ENCODE peak calls at places on chromosome 6, in eight cellular contexts. Q is fibroblast of lung, D is heart right ventricle, J is right lobe of liver, G is suprapubic skin, I is thyroid gland, V is mammary epithelial cell, F is stomach. L is an unnamed sample. For H3K4me1, the result is how much of the 10 kb centered on the place peaks cover.

GRCh38 chr6:168231393-168231957 is 88.1 kb downstream of the DACT2 start:
- DNase-seq in Q (no peak), D (no peak), J (no peak), G (no peak), I (no peak), V (no peak), F (no peak), L (no peak)

GRCh38 chr6:15276036-15276435 is 30.2 kb downstream of the JARID2 start:
- DNase-seq in Q (no peak), D (no peak), J (no peak), G (no peak), I (no peak), V (no peak), F (no peak), L (no peak)

GRCh38 chr6:28896505-28897392 is 27.0 kb downstream of the TRIM27 start:
- DNase-seq in Q (peak), D (peak), J (peak), G (peak), I (peak), V (peak), F (peak), L (peak)

GRCh38 chr6:10248378-10248843 is 166.5 kb downstream of the TFAP2A start:
- DNase-seq in Q (peak), D (no peak), J (no peak), G (no peak), I (no peak), V (peak), F (no peak), L (no peak)

GRCh38 chr6:61755739-61756138 is 530.3 kb downstream of the KHDRBS2 start:
- DNase-seq in Q (no peak), D (no peak), J (no peak), G (no peak), I (no peak), V (no peak), F (no peak), L (no peak)

GRCh38 chr6:122365775-122366403 is 33.6 kb upstream of the HSF2 start:
- DNase-seq in Q (no peak), D (no peak), J (no peak), G (no peak), I (no peak), V (peak), F (no peak), L (no peak)

GRCh38 chr6:85015396-85015990 is 251.1 kb upstream of the TBX18 start:
- DNase-seq in Q (peak), D (peak), J (peak), G (no peak), I (peak), V (no peak), F (peak), L (peak)

GRCh38 chr6:170210651-170211403 is 80.1 kb downstream of the DLL1 start:
- DNase-seq in Q (no peak), D (no peak), J (no peak), G (no peak), I (no peak), V (no peak), F (peak), L (no peak)

GRCh38 chr6:144718431-144718830 is 433.3 kb downstream of the UTRN start:
- DNase-seq in Q (peak), D (no peak), J (no peak), G (no peak), I (no peak), V (peak), F (no peak), L (no peak)

GRCh38 chr6:13431861-13432465 is 55.4 kb downstream of the GFOD1 start:
- DNase-seq in Q (peak), D (no peak), J (no peak), G (no peak), I (no peak), V (no peak), F (no peak), L (no peak)

GRCh38 chr6:3913077-3913957 is 64.1 kb downstream of the FAM50B start:
- DNase-seq in Q (peak), D (peak), J (peak), G (no peak), I (peak), V (peak), F (peak), L (no peak)

GRCh38 chr6:117440558-117441525 is 15.1 kb upstream of the ROS1 start:
- DNase-seq in Q (peak), D (no peak), J (no peak), G (no peak), I (no peak), V (peak), F (no peak), L (no peak)

GRCh38 chr6:112773217-112773616 is 426.1 kb downstream of the RFPL4B start:
- DNase-seq in Q (peak), D (no peak), J (no peak), G (no peak), I (no peak), V (no peak), F (no peak), L (no peak)

GRCh38 chr6:106466211-106466610 is 105.7 kb downstream of the CRYBG1 start:
- DNase-seq in Q (no peak), D (no peak), J (no peak), G (no peak), I (no peak), V (no peak), F (no peak), L (no peak)

GRCh38 chr6:4672772-4673171 is 103.4 kb upstream of the CDYL start:
- DNase-seq in Q (peak), D (no peak), J (no peak), G (no peak), I (no peak), V (no peak), F (no peak), L (no peak)

GRCh38 chr6:24743265-24743943 is 24.4 kb upstream of the C6orf62 start:
- DNase-seq in Q (peak), D (no peak), J (no peak), G (no peak), I (no peak), V (peak), F (peak), L (peak)

GRCh38 chr6:123997223-123997622 is 193.6 kb downstream of the NKAIN2 start:
- DNase-seq in Q (no peak), D (no peak), J (no peak), G (no peak), I (peak), V (no peak), F (no peak), L (peak)

GRCh38 chr6:96626749-96627353 is 63.9 kb downstream of the FHL5 start:
- DNase-seq in Q (peak), D (no peak), J (no peak), G (no peak), I (no peak), V (peak), F (no peak), L (no peak)

GRCh38 chr6:22653980-22654610 is 84.7 kb downstream of the HDGFL1 start:
- DNase-seq in Q (no peak), D (no peak), J (no peak), G (no peak), I (no peak), V (peak), F (no peak), L (no peak)

GRCh38 chr6:160273196-160273595 is 14.6 kb upstream of the SLC22A2 start:
- DNase-seq in Q (no peak), D (no peak), J (no peak), G (no peak), I (no peak), V (peak), F (no peak), L (no peak)

GRCh38 chr6:94278146-94278545 is 858.8 kb upstream of the EPHA7 start:
- DNase-seq in Q (no peak), D (no peak), J (no peak), G (no peak), I (no peak), V (no peak), F (no peak), L (no peak)

GRCh38 chr6:85498596-85499258 is 48.8 kb downstream of the NT5E start:
- DNase-seq in Q (peak), D (no peak), J (no peak), G (no peak), I (no peak), V (peak), F (no peak), L (no peak)

GRCh38 chr6:125910518-125910917 is 46.1 kb upstream of the HINT3 start:
- DNase-seq in Q (peak), D (no peak), J (no peak), G (no peak), I (no peak), V (peak), F (no peak), L (no peak)

GRCh38 chr6:44321210-44321609 is 8.1 kb upstream of the AARS2 start:
- DNase-seq in Q (no peak), D (no peak), J (no peak), G (peak), I (no peak), V (no peak), F (no peak), L (no peak)

GRCh38 chr6:34791842-34792604 is at the start of gene BLTP3A:
- DNase-seq in Q (peak), D (peak), J (peak), G (peak), I (peak), V (peak), F (peak), L (peak)

GRCh38 chr6:13289789-13290318 is 38.5 kb downstream of the TBC1D7 start:
- DNase-seq in Q (no peak), D (no peak), J (peak), G (peak), I (no peak), V (no peak), F (no peak), L (no peak)

GRCh38 chr6:33850869-33851541 is 47.2 kb upstream of the MLN start:
- DNase-seq in Q (no peak), D (no peak), J (no peak), G (no peak), I (peak), V (no peak), F (no peak), L (no peak)

GRCh38 chr6:85544776-85545175 is 48.9 kb downstream of the SNX14 start:
- DNase-seq in Q (peak), D (no peak), J (no peak), G (no peak), I (no peak), V (no peak), F (no peak), L (no peak)

GRCh38 chr6:11714116-11714797 is 64.3 kb downstream of the ADTRP start:
- DNase-seq in Q (no peak), D (no peak), J (no peak), G (no peak), I (no peak), V (no peak), F (no peak), L (no peak)

GRCh38 chr6:140571139-140571538 is 1196.7 kb upstream of the CITED2 start:
- DNase-seq in Q (peak), D (no peak), J (no peak), G (no peak), I (no peak), V (no peak), F (no peak), L (no peak)

GRCh38 chr6:101402618-101403002 is 9.1 kb downstream of the GRIK2 start:
- DNase-seq in Q (no peak), D (no peak), J (no peak), G (no peak), I (no peak), V (no peak), F (no peak), L (no peak)

GRCh38 chr6:108878942-108879341 is 30.7 kb downstream of the ARMC2 start:
- DNase-seq in Q (no peak), D (no peak), J (no peak), G (no peak), I (no peak), V (no peak), F (no peak), L (no peak)

GRCh38 chr6:165605901-165606739 is 56.9 kb downstream of the PDE10A start:
- DNase-seq in Q (no peak), D (no peak), J (no peak), G (no peak), I (no peak), V (no peak), F (peak), L (no peak)

GRCh38 chr6:144582939-144583613 is 297.9 kb downstream of the UTRN start:
- DNase-seq in Q (peak), D (peak), J (peak), G (no peak), I (peak), V (no peak), F (peak), L (peak)

GRCh38 chr6:158039571-158040050 is 57.9 kb downstream of the SYNJ2 start:
- DNase-seq in Q (peak), D (no peak), J (no peak), G (peak), I (no peak), V (no peak), F (no peak), L (peak)

GRCh38 chr6:158039178-158039557 is 57.5 kb downstream of the SYNJ2 start:
- DNase-seq in Q (peak), D (no peak), J (no peak), G (peak), I (no peak), V (no peak), F (no peak), L (peak)

GRCh38 chr6:158037771-158038170 is 56.1 kb downstream of the SYNJ2 start:
- DNase-seq in Q (no peak), D (no peak), J (no peak), G (peak), I (no peak), V (no peak), F (no peak), L (peak)

GRCh38 chr6:158037021-158037420 is 55.4 kb downstream of the SYNJ2 start:
- DNase-seq in Q (no peak), D (no peak), J (no peak), G (no peak), I (peak), V (no peak), F (no peak), L (no peak)

GRCh38 chr6:158038291-158039177 is 56.9 kb downstream of the SYNJ2 start:
- DNase-seq in Q (no peak), D (no peak), J (no peak), G (peak), I (no peak), V (no peak), F (no peak), L (no peak)
- H3K4me1 ChIP-seq in Q (under half), D (half or more), J (under half), G (under half), I (under half), V (under half), F (half or more), L (under half)

GRCh38 chr6:150624199-150624598 is 24.5 kb downstream of the PLEKHG1 start:
- DNase-seq in Q (no peak), D (no peak), J (no peak), G (no peak), I (no peak), V (no peak), F (no peak), L (no peak)
- H3K4me3 ChIP-seq in Q (no peak), D (no peak), J (no peak), G (no peak), I (no peak), V (no peak), F (no peak), L (no peak)

GRCh38 chr6:135088818-135089809 is 34.5 kb upstream of the HBS1L start:
- DNase-seq in Q (peak), D (no peak), J (no peak), G (no peak), I (no peak), V (peak), F (no peak), L (no peak)
- TF ChIP-seq CTCF in Q (peak), D (peak), J (peak), G (peak), I (peak), V (peak), F (peak), L (no peak)

GRCh38 chr6:32741203-32741960 is at the start of gene HLA-DQA2:
- DNase-seq in Q (no peak), D (no peak), J (no peak), G (no peak), I (no peak), V (no peak), F (no peak), L (no peak)
- H3K4me1 ChIP-seq in Q (under half), D (under half), J (under half), G (under half), I (under half), V (under half), F (under half), L (under half)

GRCh38 chr6:138104618-138105213 is 2.5 kb downstream of the PERP start:
- DNase-seq in Q (no peak), D (no peak), J (no peak), G (no peak), I (no peak), V (peak), F (no peak), L (no peak)
- H3K4me3 ChIP-seq in Q (no peak), D (peak), J (peak), G (peak), I (no peak), V (peak), F (no peak), L (no peak)

DNA sequence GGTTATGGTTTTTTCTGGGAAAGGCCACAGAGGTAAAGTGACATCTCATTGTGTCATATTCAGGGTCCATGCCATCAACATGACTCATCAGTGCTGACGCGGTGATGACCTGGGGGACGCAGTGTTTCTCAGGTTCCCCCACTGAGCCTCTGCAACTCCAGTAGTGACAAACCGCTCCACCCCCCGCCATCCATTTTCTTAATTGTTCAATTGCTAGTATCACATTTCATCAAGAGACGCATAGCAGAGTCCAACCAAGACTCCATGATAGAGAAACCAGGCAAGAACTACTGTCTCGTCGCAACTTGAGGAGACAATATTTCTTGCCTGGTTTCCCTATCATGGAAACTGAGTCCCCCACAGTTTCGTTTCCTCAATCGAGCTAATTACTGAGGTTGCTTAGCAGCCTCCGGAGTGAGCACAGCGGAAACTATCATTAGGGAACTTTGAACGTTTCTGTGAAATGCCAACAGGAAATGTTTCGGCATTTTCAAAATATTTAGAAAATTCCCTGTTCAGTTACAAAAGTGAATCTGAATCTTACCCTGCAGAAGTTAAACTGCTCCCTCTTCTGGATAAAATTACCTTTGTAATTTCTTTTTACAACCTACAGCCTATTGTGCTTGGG is 12.2 kb upstream of the SERPINB1 start:
- DNase-seq in Q (peak), D (no peak), J (peak), G (peak), I (no peak), V (peak), F (no peak), L (no peak)
- TF ChIP-seq CTCF in Q (peak), D (peak), J (peak), G (peak), I (peak), V (peak), F (no peak), L (no peak)

GRCh38 chr6:42616716-42617115 is 52.9 kb downstream of the UBR2 start:
- DNase-seq in Q (peak), D (no peak), J (no peak), G (no peak), I (no peak), V (no peak), F (no peak), L (no peak)
- H3K4me1 ChIP-seq in Q (under half), D (under half), J (under half), G (under half), I (under half), V (under half), F (under half), L (under half)

GRCh38 chr6:73258721-73259120 is 4.3 kb downstream of the KHDC1 start:
- DNase-seq in Q (no peak), D (no peak), J (no peak), G (no peak), I (no peak), V (no peak), F (no peak), L (no peak)

GRCh38 chr6:73264446-73264845 is 1.4 kb upstream of the KHDC1 start:
- DNase-seq in Q (no peak), D (no peak), J (no peak), G (no peak), I (peak), V (peak), F (no peak), L (no peak)

GRCh38 chr6:73263570-73263909 is 544 bp upstream of the KHDC1 start:
- DNase-seq in Q (no peak), D (no peak), J (no peak), G (no peak), I (no peak), V (peak), F (no peak), L (no peak)

DNA sequence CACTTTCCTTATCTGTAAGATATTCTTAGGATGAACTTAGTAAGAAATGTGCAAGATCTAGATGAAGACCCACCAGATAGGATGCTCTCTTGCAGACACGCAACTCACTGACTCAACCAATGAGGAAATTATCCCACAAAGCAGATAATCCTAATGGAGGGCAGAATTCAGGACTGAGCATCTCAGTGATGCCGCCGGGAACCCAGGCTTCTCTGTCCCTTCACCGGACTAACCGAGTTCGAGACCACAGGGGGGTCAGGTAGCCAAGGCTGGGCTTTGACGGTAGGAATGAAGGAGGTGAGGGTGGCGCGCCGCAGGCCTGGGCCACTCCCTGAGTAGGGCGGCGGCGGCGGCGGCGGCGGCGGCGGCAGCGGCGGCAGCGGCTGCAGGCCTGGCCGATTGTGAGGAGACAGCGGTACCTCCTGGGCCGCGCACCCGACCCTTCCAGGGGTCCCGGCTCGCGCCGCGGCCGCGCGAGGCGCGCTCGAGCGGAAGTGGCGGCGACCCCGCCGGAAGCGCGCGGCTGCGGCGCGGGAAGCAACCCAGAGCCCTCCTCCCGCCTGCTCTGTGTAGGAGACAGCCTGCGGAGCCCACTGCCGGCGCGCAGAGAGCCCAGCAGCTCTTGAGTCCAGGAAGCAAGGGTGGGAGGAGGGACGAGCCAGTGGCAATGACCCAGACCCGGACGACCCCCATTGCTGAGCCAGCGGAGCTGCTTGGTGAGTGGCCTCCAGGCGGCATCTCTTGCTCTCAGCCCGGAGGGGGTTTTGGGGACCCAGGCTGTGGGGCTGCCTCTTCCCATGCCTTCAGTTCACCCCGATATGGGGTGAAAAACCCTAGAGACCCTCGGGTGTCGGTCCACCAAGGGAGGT is at the start of gene KHDC1:
- DNase-seq in Q (peak), D (peak), J (peak), G (no peak), I (peak), V (peak), F (peak), L (peak)
- H3K4me3 ChIP-seq in Q (peak), D (peak), J (peak), G (peak), I (peak), V (peak), F (peak), L (peak)